ENCODE peak calls at places on chromosome 5, in five cellular contexts. Y is hepatocyte, Z is brain microvascular endothelial cell, C is ovary, Q is transverse colon. N is an unnamed sample.

GRCh38 chr5:87116821-87117512 is 150.7 kb upstream of the RASA1 start:
- DNase-seq in Y (no peak), Z (peak; percentile 18), C (no peak), Q (no peak), N (peak; percentile 92)

GRCh38 chr5:31048282-31048974 is 145.1 kb upstream of the CDH6 start:
- DNase-seq in Q (peak; percentile 26), Y (no peak), Z (no peak), C (no peak), N (no peak)

GRCh38 chr5:68436686-68437520 is 221.3 kb downstream of the PIK3R1 start:
- DNase-seq in Y (no peak), Z (no peak), C (no peak), Q (no peak), N (no peak)

GRCh38 chr5:154813736-154814135 is 36.7 kb downstream of the FAXDC2 start:
- DNase-seq in Q (no peak), Z (no peak), Y (no peak), C (no peak), N (no peak)

GRCh38 chr5:154302181-154302580 is 111.6 kb downstream of the GALNT10 start:
- DNase-seq in C (peak; percentile 73), Z (no peak), Y (no peak), Q (no peak), N (no peak)

GRCh38 chr5:37840036-37840909 is at the start of gene GDNF:
- DNase-seq in C (peak; percentile 63), Z (no peak), Y (peak; percentile 61), Q (peak; percentile 43), N (peak; percentile 28)

GRCh38 chr5:58497956-58498942 is 7.0 kb downstream of the GAPT start:
- DNase-seq in Z (peak; percentile 38), Y (peak; percentile 51), Q (peak; percentile 29), C (peak; percentile 37), N (no peak)

GRCh38 chr5:134873494-134873893 is 677 bp upstream of the TXNDC15 start:
- DNase-seq in C (no peak), Q (no peak), Z (no peak), Y (no peak), N (peak; percentile 17)

GRCh38 chr5:154653764-154654483 is 101.3 kb upstream of the LARP1 start:
- DNase-seq in Q (no peak), C (no peak), Y (no peak), Z (no peak), N (no peak)

GRCh38 chr5:151745071-151745705 is 13.2 kb downstream of the ATOX1 start:
- DNase-seq in Y (no peak), Z (peak; percentile 84), Q (peak; percentile 29), C (no peak), N (peak; percentile 73)

GRCh38 chr5:174623438-174624019 is 100.9 kb upstream of the MSX2 start:
- DNase-seq in Z (no peak), C (no peak), Y (no peak), Q (no peak), N (no peak)

GRCh38 chr5:103224118-103224893 is 34.3 kb upstream of the MACIR start:
- DNase-seq in Q (peak; percentile 20), Y (peak; percentile 79), C (no peak), Z (peak; percentile 82), N (peak; percentile 79)

DNA sequence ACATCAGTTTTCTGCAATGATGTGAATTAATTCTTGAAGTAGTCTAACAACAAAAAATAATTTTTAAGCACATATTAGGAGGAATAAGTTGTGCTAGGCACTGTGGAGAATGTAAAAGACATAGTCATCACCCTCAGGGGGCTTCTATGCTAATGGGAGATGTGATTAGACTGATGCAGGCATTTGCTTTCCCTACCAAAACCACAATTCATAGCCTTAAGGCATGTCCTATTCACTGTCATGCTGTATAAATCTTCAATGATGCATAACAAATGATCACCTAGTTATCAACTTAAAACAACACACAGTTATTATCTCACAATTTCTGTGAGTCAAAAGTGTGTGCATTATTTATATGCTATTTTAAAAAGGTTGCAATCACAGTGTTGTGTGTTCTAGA is 422.6 kb downstream of the MAN2A1 start:
- DNase-seq in Z (no peak), Q (no peak), C (no peak), Y (no peak), N (no peak)
- TF ChIP-seq CTCF in Z (no peak), Q (no peak), C (no peak), Y (no peak), N (no peak)

GRCh38 chr5:138466058-138466899 is 1.0 kb downstream of the EGR1 start:
- DNase-seq in Z (no peak), C (no peak), Y (peak; percentile 60), Q (peak; percentile 45), N (peak; percentile 12)

GRCh38 chr5:138465288-138466057 is at the start of gene EGR1:
- DNase-seq in Z (peak; percentile 96), Q (peak; percentile 95), Y (peak; percentile 96), C (peak; percentile 96), N (peak; percentile 94)

GRCh38 chr5:138467711-138468132 is 2.4 kb downstream of the EGR1 start:
- DNase-seq in Y (peak; percentile 37), C (no peak), Q (peak; percentile 55), Z (no peak), N (no peak)

GRCh38 chr5:138468133-138468965 is 3.1 kb downstream of the EGR1 start:
- DNase-seq in Y (peak; percentile 50), C (no peak), Q (no peak), Z (no peak), N (no peak)

DNA sequence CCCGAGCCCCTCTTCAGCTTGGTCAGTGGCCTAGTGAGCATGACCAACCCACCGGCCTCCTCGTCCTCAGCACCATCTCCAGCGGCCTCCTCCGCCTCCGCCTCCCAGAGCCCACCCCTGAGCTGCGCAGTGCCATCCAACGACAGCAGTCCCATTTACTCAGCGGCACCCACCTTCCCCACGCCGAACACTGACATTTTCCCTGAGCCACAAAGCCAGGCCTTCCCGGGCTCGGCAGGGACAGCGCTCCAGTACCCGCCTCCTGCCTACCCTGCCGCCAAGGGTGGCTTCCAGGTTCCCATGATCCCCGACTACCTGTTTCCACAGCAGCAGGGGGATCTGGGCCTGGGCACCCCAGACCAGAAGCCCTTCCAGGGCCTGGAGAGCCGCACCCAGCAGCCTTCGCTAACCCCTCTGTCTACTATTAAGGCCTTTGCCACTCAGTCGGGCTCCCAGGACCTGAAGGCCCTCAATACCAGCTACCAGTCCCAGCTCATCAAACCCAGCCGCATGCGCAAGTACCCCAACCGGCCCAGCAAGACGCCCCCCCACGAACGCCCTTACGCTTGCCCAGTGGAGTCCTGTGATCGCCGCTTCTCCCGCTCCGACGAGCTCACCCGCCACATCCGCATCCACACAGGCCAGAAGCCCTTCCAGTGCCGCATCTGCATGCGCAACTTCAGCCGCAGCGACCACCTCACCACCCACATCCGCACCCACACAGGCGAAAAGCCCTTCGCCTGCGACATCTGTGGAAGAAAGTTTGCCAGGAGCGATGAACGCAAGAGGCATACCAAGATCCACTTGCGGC is 1.8 kb downstream of the EGR1 start:
- DNase-seq in Y (peak; percentile 32), C (no peak), Z (no peak), Q (peak; percentile 51), N (peak; percentile 9)
- H3K4me3 ChIP-seq in Y (peak overlapping the region; percentile 79), C (peak overlapping the region; percentile 50), Z (peak overlapping the region; percentile 95), Q (no peak overlapping the region), N (no peak overlapping the region)

DNA sequence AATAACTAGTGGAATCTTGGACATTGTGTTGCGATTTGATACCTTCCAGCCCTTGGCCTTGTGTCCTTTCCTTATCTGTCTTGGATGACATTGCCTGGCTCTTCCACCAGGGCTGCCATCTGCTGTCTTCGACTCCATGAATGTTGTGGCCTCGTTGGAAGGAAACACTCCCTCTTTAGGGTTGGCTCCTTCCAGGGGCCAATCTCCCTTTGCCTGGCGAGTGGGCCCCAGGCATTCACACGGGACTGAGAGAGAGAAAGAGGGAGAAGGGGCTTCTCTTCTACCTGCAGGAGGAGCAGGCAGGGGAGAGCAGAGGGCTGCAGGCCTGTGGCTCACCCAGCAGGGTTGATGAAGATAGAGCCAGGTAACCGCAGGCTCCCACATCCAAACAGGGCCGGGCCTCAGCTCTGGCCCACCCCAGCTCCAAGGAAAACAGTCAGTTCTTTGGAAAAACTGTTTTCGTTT is 31.3 kb downstream of the FGF1 start:
- DNase-seq in C (no peak), Z (no peak), Y (no peak), Q (no peak), N (no peak)
- TF ChIP-seq CTCF in C (no peak), Z (peak; percentile 41), Y (no peak), Q (no peak), N (no peak)

GRCh38 chr5:180291943-180292831 is at the start of gene MAPK9:
- DNase-seq in Z (peak; percentile 18), C (peak; percentile 87), Q (peak; percentile 88), Y (peak; percentile 95), N (peak; percentile 91)

GRCh38 chr5:180294913-180295555 is 3.2 kb upstream of the MAPK9 start:
- DNase-seq in Z (no peak), Q (no peak), C (no peak), Y (no peak), N (no peak)

GRCh38 chr5:180291234-180291940 is 496 bp downstream of the MAPK9 start:
- DNase-seq in Z (no peak), C (peak; percentile 44), Y (no peak), Q (peak; percentile 26), N (peak; percentile 34)

GRCh38 chr5:180296778-180297177 is 4.9 kb upstream of the MAPK9 start:
- DNase-seq in C (no peak), Z (no peak), Q (no peak), Y (no peak), N (peak; percentile 23)

GRCh38 chr5:180294401-180294800 is 2.5 kb upstream of the MAPK9 start:
- DNase-seq in C (no peak), Z (no peak), Q (no peak), Y (no peak), N (no peak)
- H3K4me3 ChIP-seq in C (no peak overlapping the region), Z (no peak overlapping the region), Q (no peak overlapping the region), Y (no peak overlapping the region), N (no peak overlapping the region)

GRCh38 chr5:181222630-181223040 is 446 bp upstream of the TRIM41 start:
- DNase-seq in C (no peak), Z (no peak), Y (no peak), Q (no peak), N (no peak)
- TF ChIP-seq CTCF in C (no peak), Z (peak; percentile 6), Y (no peak), Q (no peak), N (no peak)

GRCh38 chr5:148829248-148829594 is 2.8 kb downstream of the ADRB2 start:
- DNase-seq in Y (no peak), Q (no peak), Z (no peak), C (no peak), N (no peak)

GRCh38 chr5:148826082-148826971 is at the start of gene ADRB2:
- DNase-seq in C (peak; percentile 57), Z (peak; percentile 81), Y (peak; percentile 93), Q (peak; percentile 96), N (peak; percentile 91)

GRCh38 chr5:148829734-148830133 is 3.3 kb downstream of the ADRB2 start:
- DNase-seq in Z (no peak), Y (no peak), Q (no peak), C (no peak), N (no peak)

GRCh38 chr5:148828461-148829247 is 2.2 kb downstream of the ADRB2 start:
- DNase-seq in Y (no peak), Z (no peak), C (no peak), Q (no peak), N (no peak)

DNA sequence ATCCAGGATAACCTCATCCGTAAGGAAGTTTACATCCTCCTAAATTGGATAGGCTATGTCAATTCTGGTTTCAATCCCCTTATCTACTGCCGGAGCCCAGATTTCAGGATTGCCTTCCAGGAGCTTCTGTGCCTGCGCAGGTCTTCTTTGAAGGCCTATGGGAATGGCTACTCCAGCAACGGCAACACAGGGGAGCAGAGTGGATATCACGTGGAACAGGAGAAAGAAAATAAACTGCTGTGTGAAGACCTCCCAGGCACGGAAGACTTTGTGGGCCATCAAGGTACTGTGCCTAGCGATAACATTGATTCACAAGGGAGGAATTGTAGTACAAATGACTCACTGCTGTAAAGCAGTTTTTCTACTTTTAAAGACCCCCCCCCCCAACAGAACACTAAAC is 1.3 kb downstream of the ADRB2 start:
- DNase-seq in C (no peak), Z (no peak), Q (no peak), Y (peak; percentile 22), N (no peak)
- H3K4me3 ChIP-seq in C (no peak overlapping the region), Z (no peak overlapping the region), Q (no peak overlapping the region), Y (no peak overlapping the region), N (no peak overlapping the region)

N was measured in GM12865.